ENCODE peak calls at places on chromosomes 1 and 21, in six cellular contexts. L is fibroblast of lung, B is tibial nerve, P is astrocyte, A is fibroblast of mammary gland, U is heart left ventricle. Z is an unnamed sample.

GRCh38 chr21:43362306-43362927 is 64.5 kb downstream of the SIK1 start:
- DNase-seq in L (peak), B (peak), P (peak), A (peak), U (peak), Z (peak)

GRCh38 chr1:110606784-110607662 is 865 bp upstream of the KCNA2 start:
- DNase-seq in L (peak), B (no peak), P (no peak), A (no peak), U (no peak), Z (no peak)

GRCh38 chr1:28926629-28927441 is 12.5 kb downstream of the EPB41 start:
- DNase-seq in L (no peak), B (no peak), P (no peak), A (no peak), U (no peak), Z (no peak)

GRCh38 chr1:212232020-212232570 is 53.1 kb upstream of the PPP2R5A start:
- DNase-seq in L (no peak), B (no peak), P (no peak), A (peak), U (no peak), Z (no peak)

GRCh38 chr1:193190096-193190744 is 3.8 kb upstream of the B3GALT2 start:
- DNase-seq in L (peak), B (no peak), P (peak), A (peak), U (no peak), Z (no peak)

GRCh38 chr1:100785399-100786082 is 66.0 kb downstream of the VCAM1 start:
- DNase-seq in L (peak), B (no peak), P (peak), A (peak), U (no peak), Z (no peak)

GRCh38 chr1:235441159-235441685 is 63.0 kb downstream of the B3GALNT2 start:
- DNase-seq in L (no peak), B (no peak), P (no peak), A (no peak), U (no peak), Z (no peak)

GRCh38 chr1:51342591-51343206 is 12.3 kb upstream of the TTC39A start:
- DNase-seq in L (no peak), B (no peak), P (no peak), A (no peak), U (no peak), Z (no peak)

GRCh38 chr21:15706686-15707085 is 23.1 kb upstream of the USP25 start:
- DNase-seq in L (peak), B (no peak), P (peak), A (peak), U (no peak), Z (no peak)

GRCh38 chr1:112761714-112762480 is 46.8 kb upstream of the PPM1J start:
- DNase-seq in L (no peak), B (no peak), P (no peak), A (no peak), U (no peak), Z (no peak)

GRCh38 chr1:67632811-67633478 is 52.1 kb upstream of the GADD45A start:
- DNase-seq in L (no peak), B (no peak), P (no peak), A (no peak), U (no peak), Z (no peak)

GRCh38 chr1:23371987-23372386 is 2.4 kb upstream of the ZNF436 start:
- DNase-seq in L (no peak), B (no peak), P (no peak), A (peak), U (no peak), Z (no peak)

GRCh38 chr1:231666220-231666956 is 39.8 kb downstream of the DISC1 start:
- DNase-seq in L (no peak), B (no peak), P (no peak), A (no peak), U (no peak), Z (no peak)

GRCh38 chr1:178382372-178382771 is 114.4 kb downstream of the CLEC20A start:
- DNase-seq in L (no peak), B (no peak), P (no peak), A (no peak), U (no peak), Z (no peak)

GRCh38 chr1:235199441-235199840 is 38.4 kb upstream of the RBM34 start:
- DNase-seq in L (peak), B (no peak), P (peak), A (peak), U (no peak), Z (no peak)

GRCh38 chr1:113981962-113982931 is 3.0 kb downstream of the OLFML3 start:
- DNase-seq in L (peak), B (peak), P (peak), A (peak), U (peak), Z (peak)

GRCh38 chr21:42543106-42543847 is 29.6 kb downstream of the SLC37A1 start:
- DNase-seq in L (no peak), B (no peak), P (no peak), A (no peak), U (no peak), Z (no peak)

GRCh38 chr1:110113551-110113950 is 1.3 kb downstream of the UBL4B start:
- DNase-seq in L (no peak), B (no peak), P (no peak), A (no peak), U (no peak), Z (no peak)

GRCh38 chr1:243974451-243975292 is 76.4 kb upstream of the ZBTB18 start:
- DNase-seq in L (peak), B (no peak), P (peak), A (peak), U (no peak), Z (no peak)

GRCh38 chr21:17491716-17492414 is 21.0 kb upstream of the CXADR start:
- DNase-seq in L (peak), B (peak), P (peak), A (peak), U (no peak), Z (no peak)

GRCh38 chr1:182507685-182508084 is 57.7 kb downstream of the RGSL1 start:
- DNase-seq in L (no peak), B (no peak), P (no peak), A (peak), U (no peak), Z (no peak)

GRCh38 chr21:26842300-26842699 is 2.9 kb downstream of the ADAMTS1 start:
- DNase-seq in L (peak), B (no peak), P (no peak), A (peak), U (no peak), Z (peak)

GRCh38 chr1:236129315-236129714 is 13.0 kb upstream of the GPR137B start:
- DNase-seq in L (no peak), B (no peak), P (no peak), A (no peak), U (no peak), Z (no peak)

GRCh38 chr1:244322791-244323521 is 128.8 kb downstream of the ADSS2 start:
- DNase-seq in L (peak), B (peak), P (peak), A (peak), U (no peak), Z (peak)

GRCh38 chr1:36133484-36133883 is 8.5 kb upstream of the COL8A2 start:
- DNase-seq in L (peak), B (no peak), P (peak), A (peak), U (no peak), Z (peak)

GRCh38 chr1:23791434-23792047 is 596 bp downstream of the LYPLA2 start:
- DNase-seq in L (peak), B (no peak), P (no peak), A (no peak), U (peak), Z (peak)

GRCh38 chr1:158604968-158605367 is at the start of gene OR10Z1:
- DNase-seq in L (no peak), B (no peak), P (no peak), A (no peak), U (no peak), Z (no peak)
- H3K4me3 ChIP-seq in L (no peak), B (no peak), P (no peak), A (no peak), U (no peak), Z (no peak)

GRCh38 chr21:44377201-44377921 is 23.9 kb downstream of the TRPM2 start:
- DNase-seq in L (no peak), B (no peak), P (no peak), A (no peak), U (no peak), Z (no peak)
- TF ChIP-seq CTCF in L (no peak), B (no peak), P (no peak), A (no peak), U (peak), Z (no peak)

DNA sequence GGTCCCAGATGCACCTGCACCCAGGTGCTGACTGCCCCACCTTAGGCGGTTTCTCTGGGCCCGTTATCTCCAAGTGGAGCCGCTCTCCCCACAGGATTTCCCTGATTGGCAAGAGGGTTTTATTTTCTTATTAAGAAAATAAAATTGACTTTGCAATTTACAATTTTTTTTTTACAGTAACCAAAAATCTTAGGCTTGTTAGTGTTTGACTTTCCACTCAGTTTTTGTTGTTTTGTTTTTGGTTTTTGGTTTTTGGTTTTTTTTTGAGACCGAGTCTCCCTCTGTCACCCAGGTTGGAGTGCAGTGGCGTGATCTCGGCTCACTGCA is 4.8 kb upstream of the CCDC27 start:
- DNase-seq in L (no peak), B (no peak), P (no peak), A (no peak), U (no peak), Z (no peak)
- H3K4me3 ChIP-seq in L (peak), B (peak), P (peak), A (peak), U (peak), Z (peak)

DNA sequence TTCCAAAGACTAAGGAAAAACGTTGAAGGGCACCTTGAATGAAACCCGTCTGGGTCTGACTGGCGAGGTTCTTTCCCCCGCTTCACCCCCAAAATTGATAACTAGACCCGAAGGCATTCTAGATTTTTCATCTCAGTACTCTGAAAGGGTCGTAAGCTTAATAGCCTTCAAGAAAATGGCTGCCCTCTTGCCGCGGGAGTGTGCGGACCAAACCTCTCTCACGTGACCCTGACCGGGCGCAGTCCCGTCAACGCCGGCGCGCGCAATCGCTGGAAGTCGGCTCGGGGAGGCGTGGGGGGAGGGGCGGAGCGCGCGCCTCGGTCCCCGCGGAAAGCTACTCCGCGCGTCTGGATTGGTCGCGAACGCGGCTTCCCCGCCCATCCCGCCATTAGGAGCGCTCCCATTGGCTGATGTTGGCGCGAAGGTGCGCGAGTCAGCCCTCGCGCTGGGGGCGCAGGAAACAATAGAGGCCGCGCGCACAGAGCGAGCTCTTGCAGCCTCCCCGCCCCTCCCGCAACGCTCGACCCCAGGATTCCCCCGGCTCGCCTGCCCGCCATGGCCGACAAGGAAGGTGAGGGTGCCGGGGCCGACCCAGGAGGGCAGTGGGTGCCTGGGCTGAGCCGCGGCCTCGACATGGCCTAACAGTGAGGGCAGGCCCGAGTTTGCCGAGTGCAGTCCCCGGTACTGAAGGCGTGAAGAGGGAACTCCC is at the start of gene RBBP4:
- DNase-seq in L (peak), B (peak), P (peak), A (peak), U (peak), Z (peak)
- TF ChIP-seq CTCF in L (no peak), B (no peak), P (no peak), A (no peak), U (no peak), Z (peak)

DNA sequence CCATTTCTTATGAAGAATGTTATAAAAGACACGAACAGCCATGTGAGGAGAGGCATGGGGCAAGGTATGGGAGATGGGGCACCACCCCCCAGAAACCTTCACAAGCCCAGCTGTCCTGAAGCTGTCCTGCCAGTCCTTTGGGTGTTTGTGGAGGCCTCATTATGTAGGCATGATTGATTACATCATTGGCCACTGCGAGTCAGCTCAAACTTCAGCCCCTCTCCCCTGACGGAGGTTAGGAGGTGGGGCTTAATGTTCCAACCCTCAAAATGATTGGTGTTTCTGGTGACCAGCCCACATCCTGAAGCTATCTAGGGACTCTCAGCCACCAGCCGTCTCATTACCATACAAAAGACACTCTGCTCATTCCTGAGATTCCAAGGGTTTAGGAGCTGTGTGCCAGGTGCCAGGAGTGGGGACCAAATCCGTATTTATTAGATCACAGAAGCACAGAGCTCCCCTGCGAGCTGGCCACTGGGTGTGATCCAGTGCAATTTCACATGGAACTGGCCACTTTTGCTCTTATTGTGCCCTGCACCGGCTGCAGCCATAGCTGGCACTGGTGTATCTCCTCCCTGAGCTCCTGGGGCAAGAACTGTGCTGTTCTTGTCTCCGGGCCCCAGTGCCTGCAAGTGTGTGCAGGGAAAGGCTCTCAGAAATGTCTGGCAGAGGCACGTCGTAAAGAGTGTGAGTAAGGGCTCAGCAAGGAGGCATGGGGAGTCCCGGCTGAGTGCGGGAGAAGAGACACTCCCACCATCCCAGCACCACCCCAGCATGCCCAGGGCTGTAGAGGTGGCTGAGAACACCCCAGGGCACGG is 10.5 kb downstream of the KIAA1614 start:
- DNase-seq in L (peak), B (no peak), P (peak), A (peak), U (no peak), Z (no peak)
- H3K4me3 ChIP-seq in L (no peak), B (no peak), P (no peak), A (no peak), U (no peak), Z (no peak)

GRCh38 chr1:63073530-63074306 is 248.6 kb upstream of the FOXD3 start:
- DNase-seq in L (no peak), B (peak), P (no peak), A (no peak), U (no peak), Z (no peak)
- TF ChIP-seq CTCF in L (peak), B (no peak), P (no peak), A (peak), U (peak), Z (no peak)

GRCh38 chr1:237227507-237227906 is 185.5 kb downstream of the RYR2 start:
- DNase-seq in L (no peak), B (no peak), P (no peak), A (no peak), U (no peak), Z (no peak)

GRCh38 chr1:237232501-237232900 is 190.5 kb downstream of the RYR2 start:
- DNase-seq in L (no peak), B (no peak), P (no peak), A (no peak), U (no peak), Z (no peak)

GRCh38 chr1:237228421-237228820 is 186.4 kb downstream of the RYR2 start:
- DNase-seq in L (no peak), B (no peak), P (no peak), A (no peak), U (no peak), Z (no peak)

GRCh38 chr1:237226177-237226944 is 184.4 kb downstream of the RYR2 start:
- DNase-seq in L (no peak), B (no peak), P (no peak), A (no peak), U (no peak), Z (no peak)

GRCh38 chr1:237229333-237229732 is 187.3 kb downstream of the RYR2 start:
- DNase-seq in L (no peak), B (no peak), P (no peak), A (no peak), U (no peak), Z (no peak)
- H3K4me3 ChIP-seq in L (no peak), B (no peak), P (no peak), A (no peak), U (no peak), Z (no peak)

DNA sequence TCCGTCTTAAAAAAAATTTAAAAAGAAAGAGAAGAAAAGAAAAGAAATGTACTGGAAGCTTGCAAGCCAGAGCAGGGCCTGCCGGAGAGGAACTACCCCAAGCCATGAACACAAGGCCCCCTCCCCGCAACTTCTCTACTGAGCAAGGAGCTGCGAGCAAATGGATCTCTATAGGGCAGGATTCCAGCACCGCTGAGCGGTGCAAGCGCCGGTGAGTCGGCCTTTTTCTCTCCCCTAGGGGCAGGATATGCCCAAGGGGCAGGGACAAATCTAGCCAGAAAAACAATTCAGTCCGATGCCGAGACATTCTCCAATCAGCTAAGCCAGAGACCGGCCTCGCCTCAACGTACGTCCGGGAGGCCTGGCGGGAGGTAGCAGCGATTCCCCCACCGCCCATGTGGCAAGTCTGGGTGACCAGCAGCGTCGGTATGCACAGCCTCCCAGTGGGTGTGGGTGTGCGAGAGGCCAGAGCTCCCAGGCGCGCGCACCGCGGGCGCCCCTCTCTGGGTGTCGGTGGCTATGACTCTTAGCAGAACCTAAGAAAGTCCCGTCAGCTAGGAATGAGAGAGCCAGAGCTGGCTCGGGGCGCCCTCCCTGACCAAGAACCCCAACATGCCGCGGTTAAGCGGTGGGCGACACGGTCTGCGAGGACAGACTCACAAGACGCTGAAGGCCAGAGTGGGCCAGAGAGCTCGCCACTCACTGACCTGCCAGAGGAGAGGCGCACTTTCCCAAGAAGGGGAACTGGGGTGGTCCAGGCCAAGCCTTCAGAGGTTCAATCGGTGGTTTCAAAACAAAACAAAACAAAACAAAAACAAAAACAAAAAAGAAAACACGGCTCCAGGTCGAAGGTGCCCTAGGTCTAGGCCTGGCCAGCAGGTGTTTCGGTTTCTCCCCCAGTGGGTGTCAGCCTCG is 1.9 kb downstream of the CSMD2 start:
- DNase-seq in L (peak), B (peak), P (peak), A (peak), U (peak), Z (peak)
- TF ChIP-seq CTCF in L (peak), B (peak), P (peak), A (peak), U (peak), Z (no peak)

GRCh38 chr1:157781048-157781447 is 4.1 kb upstream of the FCRL2 start:
- DNase-seq in L (no peak), B (no peak), P (no peak), A (no peak), U (no peak), Z (no peak)
- H3K4me3 ChIP-seq in L (no peak), B (no peak), P (no peak), A (no peak), U (no peak), Z (no peak)

GRCh38 chr1:27574001-27574781 is 29.8 kb downstream of the AHDC1 start:
- DNase-seq in L (no peak), B (no peak), P (no peak), A (no peak), U (peak), Z (peak)

GRCh38 chr1:27576846-27577245 is 27.1 kb downstream of the AHDC1 start:
- DNase-seq in L (no peak), B (no peak), P (no peak), A (no peak), U (no peak), Z (no peak)

GRCh38 chr1:27574871-27575831 is 28.8 kb downstream of the AHDC1 start:
- DNase-seq in L (peak), B (no peak), P (peak), A (peak), U (peak), Z (peak)

GRCh38 chr1:27577504-27578188 is 26.3 kb downstream of the AHDC1 start:
- DNase-seq in L (no peak), B (no peak), P (no peak), A (no peak), U (no peak), Z (no peak)

DNA sequence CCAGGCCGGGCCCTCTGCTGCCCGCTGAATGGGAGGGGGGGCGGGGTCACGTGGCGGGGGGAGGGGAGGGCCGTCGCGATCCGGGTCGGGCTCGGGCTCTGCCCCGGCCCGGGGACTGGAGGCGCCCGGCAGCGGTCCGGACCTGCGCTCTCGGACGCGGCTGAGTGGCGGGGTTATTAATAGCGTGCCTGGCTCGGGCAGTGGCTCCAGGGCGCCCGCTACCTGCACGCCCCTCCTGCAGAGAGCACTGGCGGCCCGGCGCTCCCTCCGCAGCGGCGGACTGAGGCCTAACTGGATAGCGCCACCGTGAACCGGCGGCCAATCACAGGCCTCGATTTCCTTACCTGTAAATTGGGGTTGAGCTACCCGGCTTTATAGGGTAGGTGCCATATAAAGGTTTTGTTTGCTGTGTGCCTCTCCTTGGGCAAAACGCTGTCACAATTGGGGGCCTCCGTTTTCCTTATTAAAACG is 28.0 kb downstream of the AHDC1 start:
- DNase-seq in L (peak), B (no peak), P (no peak), A (no peak), U (peak), Z (peak)
- TF ChIP-seq CTCF in L (no peak), B (no peak), P (no peak), A (no peak), U (peak), Z (no peak)